ENCODE peak calls at places on chromosomes 16 and 17, in four cellular contexts. One of them, this sample, is unnamed. For H3K4me1, the result is how much of the 10 kb centered on the place peaks cover.

GRCh38 chr17:3794890-3795757 is 5.9 kb downstream of the ITGAE start:
- DNase-seq in PC-9: no peak
- DNase-seq in left lung: no peak
- DNase-seq in trophoblast cell: no peak
- DNase-seq in this sample: no peak

GRCh38 chr17:29664743-29665479 is 42.2 kb upstream of the CORO6 start:
- DNase-seq in trophoblast cell: peak
- DNase-seq in PC-9: peak
- DNase-seq in left lung: no peak
- DNase-seq in this sample: no peak

GRCh38 chr17:4657678-4658077 is 16.2 kb upstream of the ALOX15 start:
- DNase-seq in trophoblast cell: peak
- DNase-seq in left lung: no peak
- DNase-seq in PC-9: no peak
- DNase-seq in this sample: no peak

GRCh38 chr16:12339686-12340085 is 363.2 kb downstream of the SNX29 start:
- DNase-seq in left lung: no peak
- DNase-seq in trophoblast cell: no peak
- DNase-seq in PC-9: no peak
- DNase-seq in this sample: no peak

GRCh38 chr16:11992594-11993524 is 16.3 kb downstream of the SNX29 start:
- DNase-seq in trophoblast cell: peak
- DNase-seq in left lung: no peak
- DNase-seq in PC-9: no peak
- DNase-seq in this sample: no peak

GRCh38 chr16:69745959-69746358 is 8.8 kb downstream of the NOB1 start:
- DNase-seq in left lung: no peak
- DNase-seq in PC-9: no peak
- DNase-seq in trophoblast cell: no peak
- DNase-seq in this sample: no peak

GRCh38 chr17:37710344-37710886 is 34.4 kb downstream of the HNF1B start:
- DNase-seq in PC-9: peak
- DNase-seq in left lung: peak
- DNase-seq in trophoblast cell: peak
- DNase-seq in this sample: peak

GRCh38 chr17:57980522-57980921 is 7.5 kb downstream of the VEZF1 start:
- DNase-seq in left lung: no peak
- DNase-seq in trophoblast cell: no peak
- DNase-seq in PC-9: no peak
- DNase-seq in this sample: no peak

GRCh38 chr16:15765880-15766279 is 90.9 kb downstream of the MYH11 start:
- DNase-seq in trophoblast cell: peak
- DNase-seq in left lung: no peak
- DNase-seq in PC-9: peak
- DNase-seq in this sample: no peak

GRCh38 chr16:88957456-88957767 is 19.6 kb downstream of the CBFA2T3 start:
- DNase-seq in PC-9: no peak
- DNase-seq in left lung: no peak
- DNase-seq in trophoblast cell: no peak
- DNase-seq in this sample: no peak
- H3K4me1 ChIP-seq in PC-9: under half
- H3K4me1 ChIP-seq in left lung: under half
- H3K4me1 ChIP-seq in trophoblast cell: under half
- H3K4me1 ChIP-seq in this sample: under half

GRCh38 chr16:81537721-81538561 is 93.3 kb downstream of the CMIP start:
- DNase-seq in trophoblast cell: no peak
- DNase-seq in left lung: no peak
- DNase-seq in PC-9: no peak
- DNase-seq in this sample: peak

GRCh38 chr16:81532491-81533174 is 88.0 kb downstream of the CMIP start:
- DNase-seq in trophoblast cell: no peak
- DNase-seq in left lung: peak
- DNase-seq in PC-9: no peak
- DNase-seq in this sample: no peak

GRCh38 chr16:81536648-81537047 is 92.0 kb downstream of the CMIP start:
- DNase-seq in trophoblast cell: no peak
- DNase-seq in PC-9: no peak
- DNase-seq in left lung: no peak
- DNase-seq in this sample: no peak

GRCh38 chr16:81533175-81533507 is 88.5 kb downstream of the CMIP start:
- DNase-seq in left lung: no peak
- DNase-seq in trophoblast cell: no peak
- DNase-seq in PC-9: no peak
- DNase-seq in this sample: no peak

GRCh38 chr16:81535679-81536360 is 91.2 kb downstream of the CMIP start:
- DNase-seq in PC-9: no peak
- DNase-seq in left lung: no peak
- DNase-seq in trophoblast cell: no peak
- DNase-seq in this sample: no peak
- H3K4me1 ChIP-seq in PC-9: under half
- H3K4me1 ChIP-seq in left lung: under half
- H3K4me1 ChIP-seq in trophoblast cell: under half
- H3K4me1 ChIP-seq in this sample: under half

GRCh38 chr17:19464033-19465026 is 53.3 kb downstream of the RNF112 start:
- DNase-seq in trophoblast cell: no peak
- DNase-seq in PC-9: no peak
- DNase-seq in left lung: no peak
- DNase-seq in this sample: no peak
- H3K4me1 ChIP-seq in trophoblast cell: under half
- H3K4me1 ChIP-seq in PC-9: under half
- H3K4me1 ChIP-seq in left lung: under half
- H3K4me1 ChIP-seq in this sample: under half

DNA sequence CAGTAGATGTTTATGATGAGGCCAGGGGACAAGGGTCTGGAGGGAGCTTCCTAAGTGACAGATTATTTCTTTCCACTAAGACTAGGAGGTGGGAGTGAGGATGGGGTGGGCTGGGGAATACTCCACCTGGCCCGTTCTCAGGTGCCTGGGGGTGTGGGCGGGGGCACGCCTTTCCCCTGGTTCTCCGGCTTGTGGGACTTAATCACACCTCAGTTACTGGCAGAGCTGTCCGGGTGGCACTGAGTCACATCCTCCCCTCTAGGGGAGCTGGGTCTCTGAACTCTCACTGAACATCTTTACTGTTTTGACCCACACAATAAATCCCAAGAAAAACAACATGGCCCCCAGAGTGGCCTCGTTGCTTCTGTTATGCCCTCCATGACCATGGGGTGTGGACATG is 332.8 kb downstream of the MAF start:
- DNase-seq in trophoblast cell: no peak
- DNase-seq in left lung: no peak
- DNase-seq in PC-9: no peak
- DNase-seq in this sample: no peak
- H3K4me1 ChIP-seq in trophoblast cell: under half
- H3K4me1 ChIP-seq in left lung: under half
- H3K4me1 ChIP-seq in PC-9: under half
- H3K4me1 ChIP-seq in this sample: under half

DNA sequence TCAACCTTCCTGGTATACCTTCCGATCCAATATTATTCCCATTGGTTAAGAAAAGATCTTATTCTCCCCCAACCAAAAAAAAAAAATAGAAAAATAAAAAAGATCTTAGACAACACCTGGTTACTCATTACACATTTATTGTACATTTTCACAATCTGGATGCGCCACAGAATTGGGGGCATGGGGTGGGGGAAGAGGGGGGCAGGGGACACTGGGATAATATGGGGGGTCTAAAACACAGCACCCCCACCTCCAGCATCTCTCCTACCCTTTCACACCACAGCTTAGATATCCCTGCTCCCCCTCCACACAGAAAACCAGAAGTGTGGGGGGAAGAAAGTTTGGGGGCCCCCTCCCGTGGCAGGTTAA is 3.7 kb downstream of the VAMP2 start:
- DNase-seq in left lung: no peak
- DNase-seq in trophoblast cell: no peak
- DNase-seq in PC-9: no peak
- DNase-seq in this sample: no peak
- H3K4me1 ChIP-seq in left lung: under half
- H3K4me1 ChIP-seq in trophoblast cell: under half
- H3K4me1 ChIP-seq in PC-9: under half
- H3K4me1 ChIP-seq in this sample: under half

GRCh38 chr17:17842111-17842876 is 5.5 kb upstream of the SREBF1 start:
- DNase-seq in left lung: no peak
- DNase-seq in PC-9: no peak
- DNase-seq in trophoblast cell: no peak
- DNase-seq in this sample: no peak
- H3K4me1 ChIP-seq in left lung: under half
- H3K4me1 ChIP-seq in PC-9: half or more
- H3K4me1 ChIP-seq in trophoblast cell: under half
- H3K4me1 ChIP-seq in this sample: half or more

This sample was measured in upper lobe of right lung.